ENCODE peak calls at places on chromosome 15, in five cellular contexts. One of them, this sample, is unnamed. For H3K4me1 and H3K36me3, the result is how much of the 10 kb centered on the place peaks cover.

GRCh38 chr15:82548700-82549099 is 8.4 kb upstream of the RPS17 start:
- DNase-seq in adipocyte: no peak
- DNase-seq in CD8-positive, alpha-beta T cell: no peak
- DNase-seq in kidney: no peak
- DNase-seq in breast epithelium: no peak
- DNase-seq in this sample: no peak

GRCh38 chr15:29369261-29369660 is 99.6 kb upstream of the NSMCE3 start:
- DNase-seq in adipocyte: no peak
- DNase-seq in CD8-positive, alpha-beta T cell: no peak
- DNase-seq in kidney: no peak
- DNase-seq in breast epithelium: no peak
- DNase-seq in this sample: no peak

GRCh38 chr15:85609492-85609891 is 185.2 kb downstream of the KLHL25 start:
- DNase-seq in adipocyte: no peak
- DNase-seq in CD8-positive, alpha-beta T cell: no peak
- DNase-seq in kidney: no peak
- DNase-seq in breast epithelium: no peak
- DNase-seq in this sample: no peak

GRCh38 chr15:25186411-25186810 is 231.6 kb downstream of the SNRPN start:
- DNase-seq in adipocyte: no peak
- DNase-seq in CD8-positive, alpha-beta T cell: peak
- DNase-seq in kidney: no peak
- DNase-seq in breast epithelium: no peak
- DNase-seq in this sample: no peak

GRCh38 chr15:64686130-64686735 is 89.2 kb downstream of the RBPMS2 start:
- DNase-seq in adipocyte: peak
- DNase-seq in CD8-positive, alpha-beta T cell: no peak
- DNase-seq in kidney: no peak
- DNase-seq in breast epithelium: no peak
- DNase-seq in this sample: no peak

GRCh38 chr15:64180235-64180824 is 17.5 kb upstream of the PPIB start:
- DNase-seq in adipocyte: no peak
- DNase-seq in CD8-positive, alpha-beta T cell: no peak
- DNase-seq in kidney: no peak
- DNase-seq in breast epithelium: no peak
- DNase-seq in this sample: no peak

GRCh38 chr15:74382004-74382816 is 14.8 kb upstream of the CYP11A1 start:
- DNase-seq in adipocyte: peak
- DNase-seq in CD8-positive, alpha-beta T cell: peak
- DNase-seq in kidney: peak
- DNase-seq in breast epithelium: peak
- DNase-seq in this sample: no peak

GRCh38 chr15:31236184-31237041 is 90.2 kb upstream of the KLF13 start:
- DNase-seq in adipocyte: peak
- DNase-seq in CD8-positive, alpha-beta T cell: no peak
- DNase-seq in kidney: peak
- DNase-seq in breast epithelium: peak
- DNase-seq in this sample: peak

GRCh38 chr15:78626611-78627010 is 5.8 kb upstream of the CHRNA3 start:
- DNase-seq in adipocyte: no peak
- DNase-seq in CD8-positive, alpha-beta T cell: no peak
- DNase-seq in kidney: no peak
- DNase-seq in breast epithelium: no peak
- DNase-seq in this sample: no peak

GRCh38 chr15:39199076-39199475 is 381.8 kb upstream of the THBS1 start:
- DNase-seq in adipocyte: no peak
- DNase-seq in CD8-positive, alpha-beta T cell: no peak
- DNase-seq in kidney: peak
- DNase-seq in breast epithelium: no peak
- DNase-seq in this sample: no peak

GRCh38 chr15:86373147-86373546 is 293.5 kb downstream of the AGBL1 start:
- DNase-seq in adipocyte: no peak
- DNase-seq in CD8-positive, alpha-beta T cell: no peak
- DNase-seq in kidney: no peak
- DNase-seq in breast epithelium: no peak
- DNase-seq in this sample: no peak

GRCh38 chr15:70701891-70702568 is 61.3 kb downstream of the UACA start:
- DNase-seq in adipocyte: peak
- DNase-seq in CD8-positive, alpha-beta T cell: no peak
- DNase-seq in kidney: no peak
- DNase-seq in breast epithelium: no peak
- DNase-seq in this sample: no peak

GRCh38 chr15:70704166-70704565 is 59.2 kb downstream of the UACA start:
- DNase-seq in adipocyte: no peak
- DNase-seq in CD8-positive, alpha-beta T cell: no peak
- DNase-seq in kidney: no peak
- DNase-seq in breast epithelium: no peak
- DNase-seq in this sample: no peak

GRCh38 chr15:70703483-70703882 is 59.9 kb downstream of the UACA start:
- DNase-seq in adipocyte: peak
- DNase-seq in CD8-positive, alpha-beta T cell: no peak
- DNase-seq in kidney: no peak
- DNase-seq in breast epithelium: no peak
- DNase-seq in this sample: no peak

GRCh38 chr15:70702584-70702983 is 60.8 kb downstream of the UACA start:
- DNase-seq in adipocyte: peak
- DNase-seq in CD8-positive, alpha-beta T cell: no peak
- DNase-seq in kidney: no peak
- DNase-seq in breast epithelium: no peak
- DNase-seq in this sample: no peak

DNA sequence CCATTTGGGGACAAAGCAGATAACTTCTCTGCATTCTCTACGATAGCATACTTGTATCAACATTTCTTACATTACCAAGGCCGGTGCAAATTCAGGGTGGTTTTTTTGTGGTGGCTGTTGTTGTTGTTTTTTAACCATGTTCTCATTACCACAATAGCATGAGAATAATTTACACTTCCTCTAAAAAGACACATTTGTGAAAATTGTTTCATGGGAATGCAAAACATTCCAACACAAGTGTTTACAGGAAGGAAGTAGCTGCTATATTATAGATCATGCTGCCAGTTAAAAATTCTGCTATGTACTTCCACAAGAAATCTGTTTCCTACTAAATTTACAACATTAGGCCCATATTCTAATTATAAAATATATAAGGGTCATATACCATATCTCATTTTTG is 60.3 kb downstream of the UACA start:
- DNase-seq in adipocyte: no peak
- DNase-seq in CD8-positive, alpha-beta T cell: no peak
- DNase-seq in kidney: no peak
- DNase-seq in breast epithelium: no peak
- DNase-seq in this sample: no peak
- H3K4me1 ChIP-seq in adipocyte: half or more
- H3K4me1 ChIP-seq in CD8-positive, alpha-beta T cell: under half
- H3K4me1 ChIP-seq in kidney: under half
- H3K4me1 ChIP-seq in breast epithelium: under half
- H3K4me1 ChIP-seq in this sample: under half

DNA sequence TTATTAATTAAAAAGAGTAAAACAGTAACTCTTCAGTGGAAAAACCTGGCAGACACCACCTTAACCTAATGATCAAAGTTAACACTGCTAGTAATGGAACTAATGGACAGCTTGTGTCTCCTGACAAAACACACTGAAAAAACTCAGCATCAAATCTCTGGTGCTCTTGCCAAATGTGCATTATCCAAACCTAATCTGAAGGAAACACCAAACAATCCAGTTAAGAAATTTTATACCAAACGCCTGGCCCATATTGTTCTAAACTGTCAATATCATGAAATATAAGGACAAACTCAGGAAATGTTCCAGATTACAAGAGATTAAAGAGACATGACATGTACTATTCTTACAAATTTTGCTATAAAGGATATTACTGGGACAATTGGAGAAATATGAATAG is 10.4 kb downstream of the RSL24D1 start:
- DNase-seq in adipocyte: no peak
- DNase-seq in CD8-positive, alpha-beta T cell: no peak
- DNase-seq in kidney: no peak
- DNase-seq in breast epithelium: no peak
- DNase-seq in this sample: no peak
- H3K36me3 ChIP-seq in adipocyte: half or more
- H3K36me3 ChIP-seq in CD8-positive, alpha-beta T cell: under half
- H3K36me3 ChIP-seq in kidney: under half
- H3K36me3 ChIP-seq in breast epithelium: under half
- H3K36me3 ChIP-seq in this sample: half or more

DNA sequence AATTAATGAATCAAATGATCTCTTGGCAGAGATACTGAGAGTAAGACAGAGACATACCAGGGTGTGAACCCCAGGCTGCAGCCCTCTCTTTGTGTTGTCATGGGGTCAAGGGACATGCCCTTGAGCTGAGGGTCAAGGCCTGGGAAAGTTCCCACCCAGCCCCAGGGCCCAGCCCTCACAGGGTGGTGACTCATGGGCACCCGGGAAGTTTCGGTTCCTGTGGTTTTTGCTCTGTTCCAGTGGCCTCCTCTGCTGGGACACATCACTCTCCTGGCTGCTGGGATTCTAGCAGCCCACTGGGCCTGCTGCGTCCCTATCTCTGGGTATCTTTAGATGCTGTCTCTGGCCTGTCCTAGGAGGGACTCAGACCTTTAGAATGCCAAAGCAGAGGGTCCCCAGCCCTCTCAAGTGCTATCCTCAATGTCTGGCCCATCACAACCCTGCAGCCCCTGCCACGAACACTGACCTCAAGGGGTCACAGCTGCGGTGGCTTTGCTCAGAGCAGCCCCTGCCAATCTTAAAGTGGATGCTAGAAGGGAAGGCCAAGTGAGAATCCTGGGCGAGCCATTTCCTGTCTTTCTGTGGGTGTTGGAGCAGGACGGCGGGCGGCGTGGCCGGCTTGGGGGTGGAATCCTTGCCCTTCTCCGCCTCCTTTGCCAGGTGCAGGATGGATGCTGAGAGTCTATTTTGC is 148.4 kb upstream of the TLE3 start:
- DNase-seq in adipocyte: peak
- DNase-seq in CD8-positive, alpha-beta T cell: no peak
- DNase-seq in kidney: peak
- DNase-seq in breast epithelium: no peak
- DNase-seq in this sample: no peak
- H3K4me1 ChIP-seq in adipocyte: under half
- H3K4me1 ChIP-seq in CD8-positive, alpha-beta T cell: under half
- H3K4me1 ChIP-seq in kidney: under half
- H3K4me1 ChIP-seq in breast epithelium: under half
- H3K4me1 ChIP-seq in this sample: under half

GRCh38 chr15:75597667-75598341 is 18.7 kb upstream of the PTPN9 start:
- DNase-seq in adipocyte: peak
- DNase-seq in CD8-positive, alpha-beta T cell: no peak
- DNase-seq in kidney: no peak
- DNase-seq in breast epithelium: no peak
- DNase-seq in this sample: no peak
- H3K36me3 ChIP-seq in adipocyte: half or more
- H3K36me3 ChIP-seq in CD8-positive, alpha-beta T cell: under half
- H3K36me3 ChIP-seq in kidney: under half
- H3K36me3 ChIP-seq in breast epithelium: under half
- H3K36me3 ChIP-seq in this sample: under half

DNA sequence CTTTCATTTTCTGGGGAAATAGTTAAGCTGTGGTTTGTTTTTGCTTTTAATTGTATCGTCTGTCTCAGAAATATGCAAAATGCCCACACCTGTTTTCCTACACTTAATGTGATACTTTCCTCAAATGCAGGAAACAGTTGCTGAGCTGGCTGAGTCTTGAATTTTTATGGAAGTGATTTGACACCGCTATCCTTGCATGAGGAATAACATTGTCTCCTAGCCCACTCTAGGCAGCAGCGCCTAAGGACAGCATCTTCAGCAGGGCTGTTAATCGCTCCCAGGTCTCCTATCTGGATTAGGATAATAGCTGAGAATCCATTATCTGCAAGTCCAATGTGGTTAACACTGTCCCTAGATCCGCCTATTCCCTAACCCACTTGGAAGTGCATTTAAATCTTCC is 132.6 kb upstream of the NR2E3 start:
- DNase-seq in adipocyte: no peak
- DNase-seq in CD8-positive, alpha-beta T cell: no peak
- DNase-seq in kidney: no peak
- DNase-seq in breast epithelium: no peak
- DNase-seq in this sample: no peak
- H3K4me1 ChIP-seq in adipocyte: under half
- H3K4me1 ChIP-seq in CD8-positive, alpha-beta T cell: under half
- H3K4me1 ChIP-seq in kidney: under half
- H3K4me1 ChIP-seq in breast epithelium: under half
- H3K4me1 ChIP-seq in this sample: half or more

This sample was measured in vagina.